ENCODE peak calls at places on chromosomes 1 and 21, in four cellular contexts. One of them, this sample, is unnamed.

GRCh38 chr1:101463195-101463594 is 226.4 kb downstream of the S1PR1 start:
- DNase-seq in fibroblast of lung: no peak
- DNase-seq in AG04450: no peak
- DNase-seq in psoas muscle: no peak
- DNase-seq in this sample: no peak

GRCh38 chr21:36628096-36628495 is 70.8 kb upstream of the SIM2 start:
- DNase-seq in fibroblast of lung: no peak
- DNase-seq in AG04450: no peak
- DNase-seq in psoas muscle: no peak
- DNase-seq in this sample: no peak

GRCh38 chr21:46404306-46404705 is 54.4 kb upstream of the DIP2A start:
- DNase-seq in fibroblast of lung: no peak
- DNase-seq in AG04450: no peak
- DNase-seq in psoas muscle: peak
- DNase-seq in this sample: no peak

GRCh38 chr1:240232548-240232947 is 140.9 kb downstream of the FMN2 start:
- DNase-seq in fibroblast of lung: peak
- DNase-seq in AG04450: no peak
- DNase-seq in psoas muscle: no peak
- DNase-seq in this sample: peak

GRCh38 chr1:40267767-40268187 is 9.7 kb downstream of the ZMPSTE24 start:
- DNase-seq in fibroblast of lung: peak
- DNase-seq in AG04450: peak
- DNase-seq in psoas muscle: no peak
- DNase-seq in this sample: peak

GRCh38 chr1:216140650-216141547 is 282.3 kb downstream of the USH2A start:
- DNase-seq in fibroblast of lung: peak
- DNase-seq in AG04450: no peak
- DNase-seq in psoas muscle: no peak
- DNase-seq in this sample: no peak

GRCh38 chr1:22098752-22099151 is 44.1 kb downstream of the WNT4 start:
- DNase-seq in fibroblast of lung: no peak
- DNase-seq in AG04450: no peak
- DNase-seq in psoas muscle: no peak
- DNase-seq in this sample: no peak

GRCh38 chr1:12666141-12666735 is 22.4 kb downstream of the AADACL4 start:
- DNase-seq in fibroblast of lung: no peak
- DNase-seq in AG04450: no peak
- DNase-seq in psoas muscle: no peak
- DNase-seq in this sample: no peak

GRCh38 chr1:99670583-99670982 is 24.7 kb downstream of the PALMD start:
- DNase-seq in fibroblast of lung: no peak
- DNase-seq in AG04450: no peak
- DNase-seq in psoas muscle: no peak
- DNase-seq in this sample: no peak

GRCh38 chr1:36735939-36736730 is 253.4 kb upstream of the CSF3R start:
- DNase-seq in fibroblast of lung: no peak
- DNase-seq in AG04450: no peak
- DNase-seq in psoas muscle: no peak
- DNase-seq in this sample: no peak

GRCh38 chr1:165896277-165896676 is 68.9 kb downstream of the UCK2 start:
- DNase-seq in fibroblast of lung: peak
- DNase-seq in AG04450: peak
- DNase-seq in psoas muscle: peak
- DNase-seq in this sample: no peak

GRCh38 chr1:182357913-182358312 is 33.7 kb downstream of the GLUL start:
- DNase-seq in fibroblast of lung: no peak
- DNase-seq in AG04450: no peak
- DNase-seq in psoas muscle: no peak
- DNase-seq in this sample: no peak

GRCh38 chr21:37592496-37592895 is 225.9 kb downstream of the DYRK1A start:
- DNase-seq in fibroblast of lung: no peak
- DNase-seq in AG04450: no peak
- DNase-seq in psoas muscle: no peak
- DNase-seq in this sample: no peak

GRCh38 chr1:170581041-170581440 is 49.1 kb downstream of the GORAB start:
- DNase-seq in fibroblast of lung: no peak
- DNase-seq in AG04450: no peak
- DNase-seq in psoas muscle: no peak
- DNase-seq in this sample: no peak

GRCh38 chr1:171254859-171255258 is 6.6 kb downstream of the FMO1 start:
- DNase-seq in fibroblast of lung: peak
- DNase-seq in AG04450: no peak
- DNase-seq in psoas muscle: no peak
- DNase-seq in this sample: peak

GRCh38 chr1:96872757-96873156 is 151.2 kb downstream of the PTBP2 start:
- DNase-seq in fibroblast of lung: no peak
- DNase-seq in AG04450: no peak
- DNase-seq in psoas muscle: no peak
- DNase-seq in this sample: no peak

GRCh38 chr21:44990921-44991320 is 51.1 kb downstream of the SLX9 start:
- DNase-seq in fibroblast of lung: no peak
- DNase-seq in AG04450: no peak
- DNase-seq in psoas muscle: peak
- DNase-seq in this sample: no peak

GRCh38 chr1:22224091-22224490 is 81.2 kb upstream of the WNT4 start:
- DNase-seq in fibroblast of lung: no peak
- DNase-seq in AG04450: no peak
- DNase-seq in psoas muscle: no peak
- DNase-seq in this sample: no peak

GRCh38 chr1:229117664-229118300 is 153.1 kb upstream of the RAB4A start:
- DNase-seq in fibroblast of lung: peak
- DNase-seq in AG04450: peak
- DNase-seq in psoas muscle: peak
- DNase-seq in this sample: peak

GRCh38 chr21:32519945-32520884 is 65.1 kb downstream of the TCP10L start:
- DNase-seq in fibroblast of lung: no peak
- DNase-seq in AG04450: no peak
- DNase-seq in psoas muscle: no peak
- DNase-seq in this sample: no peak

GRCh38 chr1:77556045-77556444 is 126.4 kb downstream of the ZZZ3 start:
- DNase-seq in fibroblast of lung: no peak
- DNase-seq in AG04450: no peak
- DNase-seq in psoas muscle: no peak
- DNase-seq in this sample: no peak

GRCh38 chr21:26169061-26169610 is 1.4 kb downstream of the APP start:
- DNase-seq in fibroblast of lung: peak
- DNase-seq in AG04450: no peak
- DNase-seq in psoas muscle: peak
- DNase-seq in this sample: no peak

GRCh38 chr1:223556414-223557124 is 108.9 kb downstream of the CAPN8 start:
- DNase-seq in fibroblast of lung: peak
- DNase-seq in AG04450: no peak
- DNase-seq in psoas muscle: peak
- DNase-seq in this sample: no peak

GRCh38 chr1:212229654-212230053 is 55.6 kb upstream of the PPP2R5A start:
- DNase-seq in fibroblast of lung: no peak
- DNase-seq in AG04450: peak
- DNase-seq in psoas muscle: no peak
- DNase-seq in this sample: no peak

GRCh38 chr1:183454377-183454776 is 17.9 kb upstream of the SMG7 start:
- DNase-seq in fibroblast of lung: no peak
- DNase-seq in AG04450: no peak
- DNase-seq in psoas muscle: no peak
- DNase-seq in this sample: no peak

GRCh38 chr1:155269381-155269780 is 3.9 kb downstream of the CLK2 start:
- DNase-seq in fibroblast of lung: no peak
- DNase-seq in AG04450: no peak
- DNase-seq in psoas muscle: no peak
- DNase-seq in this sample: no peak

GRCh38 chr1:227729144-227729880 is 5.8 kb downstream of the JMJD4 start:
- DNase-seq in fibroblast of lung: no peak
- DNase-seq in AG04450: no peak
- DNase-seq in psoas muscle: no peak
- DNase-seq in this sample: no peak

GRCh38 chr1:145804235-145805045 is 19.5 kb downstream of the RNF115 start:
- DNase-seq in fibroblast of lung: no peak
- DNase-seq in AG04450: no peak
- DNase-seq in psoas muscle: no peak
- DNase-seq in this sample: peak

GRCh38 chr1:219189021-219189824 is 15.5 kb downstream of the LYPLAL1 start:
- DNase-seq in fibroblast of lung: peak
- DNase-seq in AG04450: peak
- DNase-seq in psoas muscle: no peak
- DNase-seq in this sample: no peak

GRCh38 chr1:116302281-116302680 is 70.8 kb upstream of the ATP1A1 start:
- DNase-seq in fibroblast of lung: no peak
- DNase-seq in AG04450: no peak
- DNase-seq in psoas muscle: no peak
- DNase-seq in this sample: no peak

GRCh38 chr1:171985639-171986038 is 144.3 kb downstream of the DNM3 start:
- DNase-seq in fibroblast of lung: no peak
- DNase-seq in AG04450: no peak
- DNase-seq in psoas muscle: no peak
- DNase-seq in this sample: no peak

GRCh38 chr1:247906504-247907047 is 11.2 kb downstream of the OR2W3 start:
- DNase-seq in fibroblast of lung: no peak
- DNase-seq in AG04450: no peak
- DNase-seq in psoas muscle: no peak
- DNase-seq in this sample: peak

GRCh38 chr1:152186556-152187285 is 27.7 kb upstream of the RPTN start:
- DNase-seq in fibroblast of lung: no peak
- DNase-seq in AG04450: no peak
- DNase-seq in psoas muscle: no peak
- DNase-seq in this sample: no peak

GRCh38 chr1:152182942-152183341 is 23.9 kb upstream of the RPTN start:
- DNase-seq in fibroblast of lung: peak
- DNase-seq in AG04450: no peak
- DNase-seq in psoas muscle: no peak
- DNase-seq in this sample: peak

GRCh38 chr1:152182431-152182830 is 23.4 kb upstream of the RPTN start:
- DNase-seq in fibroblast of lung: peak
- DNase-seq in AG04450: no peak
- DNase-seq in psoas muscle: no peak
- DNase-seq in this sample: no peak

GRCh38 chr1:152188673-152189591 is 29.9 kb upstream of the RPTN start:
- DNase-seq in fibroblast of lung: peak
- DNase-seq in AG04450: no peak
- DNase-seq in psoas muscle: peak
- DNase-seq in this sample: no peak

DNA sequence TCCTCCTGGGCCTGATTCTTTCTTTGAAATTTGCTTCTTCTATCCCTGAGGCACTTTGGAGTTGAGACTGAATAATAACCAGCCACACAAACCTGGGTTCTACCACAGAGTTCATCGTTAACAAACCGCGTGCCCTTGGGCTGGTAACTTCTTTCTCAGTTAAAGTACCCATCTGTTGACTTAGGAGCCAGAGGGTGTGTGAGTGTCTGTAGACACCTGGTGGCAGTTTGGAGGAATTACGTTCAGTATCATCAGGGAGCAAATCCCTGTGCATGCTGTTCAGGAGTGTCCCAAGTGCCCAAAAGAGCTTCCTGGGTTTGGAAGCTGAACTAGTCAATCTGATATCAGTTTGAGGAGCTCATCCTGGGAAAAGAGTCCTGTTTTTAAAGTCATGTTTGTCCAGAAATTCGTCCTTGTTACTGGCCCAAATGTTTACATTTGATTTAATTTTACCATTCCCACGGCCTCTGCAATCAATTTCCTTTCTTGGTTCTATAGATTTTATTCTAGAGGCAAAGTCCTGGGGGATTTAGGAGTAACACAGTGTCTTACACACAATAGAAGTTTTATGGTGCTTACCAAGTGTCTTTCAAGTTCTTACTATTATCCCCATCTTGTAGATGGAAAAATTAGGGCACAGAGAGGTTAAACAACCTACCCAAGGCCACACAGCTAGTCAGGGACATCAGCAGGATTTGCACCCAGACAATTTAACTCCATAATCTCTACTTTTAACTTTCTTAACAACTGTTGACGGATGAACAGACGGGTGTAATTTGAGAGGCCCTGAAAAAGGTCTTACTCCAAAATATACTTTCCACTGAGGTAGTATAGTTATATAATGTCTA is 26.7 kb upstream of the RPTN start:
- DNase-seq in fibroblast of lung: peak
- DNase-seq in AG04450: peak
- DNase-seq in psoas muscle: no peak
- DNase-seq in this sample: no peak
- TF ChIP-seq CTCF in fibroblast of lung: peak
- TF ChIP-seq CTCF in AG04450: peak
- TF ChIP-seq CTCF in psoas muscle: peak
- TF ChIP-seq CTCF in this sample: peak

DNA sequence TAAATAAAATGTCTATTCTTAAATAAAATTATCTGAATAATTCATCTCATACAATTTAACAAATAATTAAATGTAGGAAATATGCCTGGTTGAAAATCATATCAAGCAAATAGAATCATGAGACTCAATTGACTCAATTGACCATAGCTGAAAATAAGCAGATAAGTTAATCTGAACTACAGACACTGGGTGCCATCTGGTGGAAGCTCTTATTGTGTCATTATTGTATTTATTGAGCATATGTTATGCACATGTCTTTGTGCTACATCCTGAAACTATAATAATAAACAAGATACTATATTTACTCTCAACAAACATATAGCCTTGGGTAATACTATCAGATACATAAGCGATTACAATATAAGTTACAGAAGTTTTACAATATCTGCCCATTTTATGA is 41.0 kb downstream of the BRINP3 start:
- DNase-seq in fibroblast of lung: peak
- DNase-seq in AG04450: peak
- DNase-seq in psoas muscle: no peak
- DNase-seq in this sample: no peak
- TF ChIP-seq CTCF in fibroblast of lung: peak
- TF ChIP-seq CTCF in AG04450: peak
- TF ChIP-seq CTCF in psoas muscle: no peak
- TF ChIP-seq CTCF in this sample: peak

DNA sequence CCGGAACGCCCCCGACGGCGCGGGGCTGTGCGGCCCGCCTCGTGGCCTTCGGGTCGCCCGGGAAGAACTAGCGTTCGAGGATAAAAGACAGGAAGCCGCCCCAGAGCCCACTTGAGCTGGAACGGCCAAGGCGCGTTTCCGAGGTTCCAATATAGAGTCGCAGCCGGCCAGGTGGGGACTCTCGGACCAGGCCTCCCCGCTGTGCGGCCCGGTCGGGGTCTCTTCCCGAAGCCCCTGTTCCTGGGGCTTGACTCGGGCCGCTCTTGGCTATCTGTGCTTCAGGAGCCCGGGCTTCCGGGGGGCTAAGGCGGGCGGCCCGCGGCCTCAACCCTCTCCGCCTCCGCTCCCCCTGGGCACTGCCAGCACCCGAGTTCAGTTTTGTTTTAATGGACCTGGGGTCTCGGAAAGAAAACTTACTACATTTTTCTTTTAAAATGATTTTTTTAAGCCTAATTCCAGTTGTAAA is 158.8 kb downstream of the RUNX1 start:
- DNase-seq in fibroblast of lung: no peak
- DNase-seq in AG04450: no peak
- DNase-seq in psoas muscle: no peak
- DNase-seq in this sample: no peak
- TF ChIP-seq CTCF in fibroblast of lung: no peak
- TF ChIP-seq CTCF in AG04450: no peak
- TF ChIP-seq CTCF in psoas muscle: peak
- TF ChIP-seq CTCF in this sample: no peak

GRCh38 chr1:14149431-14149830 is 449.1 kb upstream of the KAZN start:
- DNase-seq in fibroblast of lung: no peak
- DNase-seq in AG04450: no peak
- DNase-seq in psoas muscle: no peak
- DNase-seq in this sample: no peak
- TF ChIP-seq CTCF in fibroblast of lung: no peak
- TF ChIP-seq CTCF in AG04450: no peak
- TF ChIP-seq CTCF in psoas muscle: no peak
- TF ChIP-seq CTCF in this sample: peak